ENCODE peak calls at places on chromosomes 3 and 15, in eight cellular contexts. D is iPS-NIHi11, S is psoas muscle, B is aorta, C is NT2/D1, W is nephron progenitor cell, T is HCT116, Z is GM12864. E is an unnamed sample.

GRCh38 chr3:14482271-14482721 is 57.8 kb downstream of the GRIP2 start:
- DNase-seq in W (no peak), S (no peak), C (peak; percentile 30), T (no peak), B (peak; percentile 73), D (no peak), Z (no peak), E (no peak)

GRCh38 chr3:138950006-138950644 is 3.1 kb downstream of the FOXL2NB start:
- DNase-seq in T (no peak), C (no peak), W (peak; percentile 67), D (peak; percentile 52), B (peak; percentile 81), S (no peak), Z (no peak), E (no peak)

GRCh38 chr15:81959196-81959595 is 86.6 kb downstream of the MEX3B start:
- DNase-seq in T (no peak), B (no peak), Z (no peak), S (no peak), C (no peak), W (no peak), D (no peak), E (no peak)

GRCh38 chr15:74400915-74401757 is 32.6 kb downstream of the SEMA7A start:
- DNase-seq in Z (peak; percentile 83), S (no peak), B (no peak), C (no peak), W (no peak), T (no peak), D (no peak), E (no peak)

GRCh38 chr3:13475871-13476590 is 4.1 kb upstream of the HDAC11 start:
- DNase-seq in D (no peak), B (no peak), Z (no peak), S (no peak), T (no peak), C (no peak), W (no peak), E (no peak)

GRCh38 chr3:38968891-38969290 is 82.9 kb downstream of the SCN11A start:
- DNase-seq in W (no peak), B (no peak), Z (no peak), D (no peak), S (no peak), C (no peak), T (no peak), E (no peak)

GRCh38 chr3:55523471-55523870 is 36.4 kb upstream of the WNT5A start:
- DNase-seq in C (no peak), S (no peak), B (no peak), W (no peak), D (no peak), Z (no peak), T (no peak), E (no peak)

GRCh38 chr3:128794788-128795649 is 69.0 kb downstream of the RAB7A start:
- DNase-seq in D (peak; percentile 87), Z (no peak), W (peak; percentile 57), B (no peak), T (peak; percentile 46), C (peak; percentile 49), S (no peak), E (no peak)

GRCh38 chr3:46141807-46142206 is 66.3 kb downstream of the CCR1 start:
- DNase-seq in W (no peak), B (no peak), C (no peak), S (no peak), Z (no peak), D (no peak), T (no peak), E (no peak)

GRCh38 chr3:186783731-186784515 is 546 bp downstream of the EIF4A2 start:
- DNase-seq in Z (no peak), C (no peak), W (peak; percentile 83), T (no peak), S (peak; percentile 88), D (peak; percentile 81), B (peak; percentile 95), E (no peak)

GRCh38 chr3:50264389-50264963 is 4.5 kb upstream of the SEMA3B start:
- DNase-seq in B (peak; percentile 94), Z (no peak), T (peak; percentile 76), D (peak; percentile 89), W (peak; percentile 90), C (peak; percentile 99), S (peak; percentile 74), E (no peak)

GRCh38 chr15:71730277-71731144 is 79.8 kb upstream of the NR2E3 start:
- DNase-seq in B (no peak), D (peak; percentile 64), W (peak; percentile 43), T (peak; percentile 43), C (peak; percentile 35), Z (peak; percentile 30), S (no peak), E (no peak)

GRCh38 chr15:23642413-23643044 is 5.1 kb downstream of the MAGEL2 start:
- DNase-seq in S (peak; percentile 45), D (peak; percentile 64), Z (no peak), C (no peak), B (no peak), W (peak; percentile 64), T (peak; percentile 23), E (no peak)

GRCh38 chr15:80787238-80787805 is 8.2 kb downstream of the CEMIP start:
- DNase-seq in B (no peak), W (no peak), T (no peak), S (no peak), Z (no peak), D (peak; percentile 42), C (no peak), E (no peak)

GRCh38 chr3:102265720-102266119 is 169.1 kb upstream of the ZPLD1 start:
- DNase-seq in S (no peak), B (no peak), Z (no peak), C (no peak), W (no peak), T (no peak), D (no peak), E (no peak)

GRCh38 chr3:87435926-87436630 is 159.7 kb upstream of the POU1F1 start:
- DNase-seq in W (no peak), S (no peak), B (no peak), C (no peak), D (no peak), Z (no peak), T (no peak), E (peak; percentile 19)

GRCh38 chr3:178835033-178835432 is 236.6 kb downstream of the ZMAT3 start:
- DNase-seq in D (no peak), S (no peak), C (no peak), B (no peak), Z (no peak), W (no peak), T (no peak), E (no peak)

GRCh38 chr15:95235033-95235432 is 1003.7 kb downstream of the MCTP2 start:
- DNase-seq in B (no peak), Z (no peak), W (no peak), D (no peak), S (no peak), C (no peak), T (no peak), E (no peak)

GRCh38 chr3:129694228-129694627 is 87.8 kb upstream of the PLXND1 start:
- DNase-seq in S (no peak), T (peak; percentile 18), Z (no peak), C (no peak), B (no peak), D (no peak), W (no peak), E (no peak)

GRCh38 chr3:105523496-105523895 is 156.8 kb downstream of the ALCAM start:
- DNase-seq in T (no peak), D (no peak), B (no peak), Z (no peak), W (no peak), C (no peak), S (no peak), E (no peak)

GRCh38 chr3:23611737-23612295 is 193.9 kb upstream of the UBE2E1 start:
- DNase-seq in S (peak; percentile 57), T (no peak), B (peak; percentile 89), W (no peak), C (no peak), Z (no peak), D (no peak), E (no peak)

GRCh38 chr3:12879191-12879815 is 37.9 kb upstream of the RPL32 start:
- DNase-seq in Z (no peak), W (no peak), S (peak; percentile 2), T (no peak), B (no peak), C (no peak), D (no peak), E (no peak)

GRCh38 chr15:63256433-63256884 is 20.9 kb upstream of the APH1B start:
- DNase-seq in S (no peak), W (no peak), T (no peak), B (no peak), Z (no peak), D (peak; percentile 57), C (peak; percentile 69), E (no peak)

GRCh38 chr3:194283218-194284006 is 67.7 kb downstream of the CPN2 start:
- DNase-seq in W (no peak), T (no peak), D (no peak), B (peak; percentile 45), S (peak; percentile 35), C (no peak), Z (no peak), E (no peak)

GRCh38 chr3:17845026-17845425 is 102.6 kb upstream of the TBC1D5 start:
- DNase-seq in B (no peak), W (no peak), C (no peak), Z (no peak), T (no peak), S (no peak), D (no peak), E (no peak)

GRCh38 chr15:41151451-41152005 is 35.4 kb upstream of the INO80 start:
- DNase-seq in Z (no peak), D (no peak), S (no peak), T (no peak), C (no peak), W (no peak), B (no peak), E (no peak)

GRCh38 chr3:108833616-108834015 is 11.0 kb downstream of the TRAT1 start:
- DNase-seq in W (no peak), D (no peak), S (no peak), B (no peak), Z (no peak), C (no peak), T (no peak), E (no peak)

GRCh38 chr3:57985176-57985976 is 22.8 kb upstream of the FLNB start:
- DNase-seq in B (no peak), C (no peak), S (no peak), T (no peak), W (no peak), Z (no peak), D (no peak), E (no peak)

GRCh38 chr15:90261811-90262210 is 3.7 kb upstream of the NGRN start:
- DNase-seq in B (no peak), W (no peak), C (no peak), Z (no peak), S (no peak), T (no peak), D (no peak), E (no peak)